ENCODE peak calls at places on chromosomes 5 and 9, in six cellular contexts. V, S, C, E, R and H are unnamed samples.

GRCh38 chr5:68149189-68149588 is 66.4 kb upstream of the PIK3R1 start:
- DNase-seq in E (no peak), C (no peak), S (peak), V (peak), R (no peak), H (peak)

GRCh38 chr9:137083418-137084004 is 3.3 kb upstream of the MAN1B1 start:
- DNase-seq in C (peak), S (no peak), V (peak), R (peak), E (no peak), H (peak)

GRCh38 chr5:60604771-60605170 is 95.2 kb downstream of the DEPDC1B start:
- DNase-seq in V (peak), S (no peak), C (no peak), E (no peak), R (no peak), H (no peak)

GRCh38 chr9:5892456-5893133 is 1.9 kb downstream of the MLANA start:
- DNase-seq in S (no peak), C (no peak), R (no peak), V (no peak), E (no peak), H (no peak)

GRCh38 chr5:120098902-120099301 is 365.2 kb upstream of the PRR16 start:
- DNase-seq in E (no peak), R (no peak), V (no peak), C (no peak), S (no peak), H (no peak)

GRCh38 chr5:176183321-176184074 is 54.7 kb upstream of the SIMC1 start:
- DNase-seq in S (no peak), C (peak), R (no peak), E (no peak), V (no peak), H (no peak)

GRCh38 chr5:56060276-56061110 is 65.7 kb upstream of the IL6ST start:
- DNase-seq in S (peak), V (peak), E (no peak), C (no peak), R (no peak), H (peak)

GRCh38 chr5:56270568-56271392 is 37.6 kb upstream of the ANKRD55 start:
- DNase-seq in S (peak), E (peak), V (peak), R (peak), C (peak), H (peak)

GRCh38 chr5:140114341-140115185 is 654 bp downstream of the PURA start:
- DNase-seq in C (peak), V (peak), S (peak), R (peak), E (peak), H (peak)

GRCh38 chr5:92749943-92750342 is 831.1 kb downstream of the NR2F1-AS1 start:
- DNase-seq in R (no peak), E (no peak), V (peak), S (no peak), C (no peak), H (no peak)

GRCh38 chr5:177495243-177496060 is 2.0 kb downstream of the PDLIM7 start:
- DNase-seq in R (peak), C (peak), E (peak), S (no peak), V (peak), H (peak)

GRCh38 chr5:82624018-82624417 is 345.9 kb upstream of the RPS23 start:
- DNase-seq in V (no peak), E (no peak), C (no peak), R (no peak), S (no peak), H (no peak)

GRCh38 chr9:134204991-134205578 is 40.7 kb upstream of the RNU6ATAC start:
- DNase-seq in V (peak), E (no peak), R (no peak), C (no peak), S (no peak), H (no peak)

GRCh38 chr5:67404261-67405100 is 207.9 kb upstream of the CD180 start:
- DNase-seq in S (no peak), R (no peak), E (no peak), V (peak), C (no peak), H (no peak)

GRCh38 chr5:96614110-96614691 is 48.0 kb upstream of the CAST start:
- DNase-seq in S (peak), C (peak), V (peak), R (peak), E (peak), H (peak)

GRCh38 chr5:62184444-62184843 is 121.6 kb upstream of the KIF2A start:
- DNase-seq in V (no peak), R (no peak), S (no peak), C (no peak), E (no peak), H (no peak)

GRCh38 chr9:131810351-131811170 is 70.7 kb upstream of the RAPGEF1 start:
- DNase-seq in V (no peak), E (peak), R (no peak), S (no peak), C (no peak), H (no peak)

GRCh38 chr9:97293207-97293721 is 14.2 kb upstream of the CCDC180 start:
- DNase-seq in S (no peak), C (no peak), V (peak), R (no peak), E (no peak), H (no peak)

GRCh38 chr9:133787749-133788015 is 49.5 kb upstream of the SARDH start:
- DNase-seq in E (peak), V (peak), S (no peak), R (peak), C (no peak), H (peak)

GRCh38 chr5:80368666-80369270 is 39.1 kb upstream of the ZFYVE16 start:
- DNase-seq in R (no peak), C (no peak), E (no peak), S (no peak), V (no peak), H (no peak)

GRCh38 chr9:121786998-121787422 is 135.6 kb downstream of the DAB2IP start:
- DNase-seq in R (peak), S (no peak), V (no peak), E (no peak), C (no peak), H (no peak)

GRCh38 chr5:181242031-181242451 is 1.7 kb downstream of the RACK1 start:
- DNase-seq in R (no peak), E (no peak), V (no peak), S (no peak), C (no peak), H (no peak)

GRCh38 chr9:304519-305185 is 90.0 kb downstream of the DOCK8 start:
- DNase-seq in S (no peak), V (no peak), E (no peak), R (no peak), C (no peak), H (no peak)

GRCh38 chr5:139650689-139651501 is 2.7 kb downstream of the CXXC5 start:
- DNase-seq in R (peak), V (no peak), S (no peak), C (peak), E (no peak), H (peak)

GRCh38 chr5:172622091-172623046 is 18.7 kb upstream of the NEURL1B start:
- DNase-seq in C (no peak), V (no peak), R (no peak), E (no peak), S (no peak), H (no peak)

GRCh38 chr5:72427016-72427415 is 80.2 kb downstream of the ZNF366 start:
- DNase-seq in R (no peak), V (no peak), S (no peak), E (no peak), C (no peak), H (no peak)

GRCh38 chr5:163306421-163306820 is 131.0 kb upstream of the CCNG1 start:
- DNase-seq in R (no peak), S (peak), V (peak), C (no peak), E (peak), H (peak)

GRCh38 chr5:116736671-116737070 is 162.0 kb upstream of the SEMA6A start:
- DNase-seq in R (no peak), C (no peak), V (no peak), S (no peak), E (no peak), H (no peak)

DNA sequence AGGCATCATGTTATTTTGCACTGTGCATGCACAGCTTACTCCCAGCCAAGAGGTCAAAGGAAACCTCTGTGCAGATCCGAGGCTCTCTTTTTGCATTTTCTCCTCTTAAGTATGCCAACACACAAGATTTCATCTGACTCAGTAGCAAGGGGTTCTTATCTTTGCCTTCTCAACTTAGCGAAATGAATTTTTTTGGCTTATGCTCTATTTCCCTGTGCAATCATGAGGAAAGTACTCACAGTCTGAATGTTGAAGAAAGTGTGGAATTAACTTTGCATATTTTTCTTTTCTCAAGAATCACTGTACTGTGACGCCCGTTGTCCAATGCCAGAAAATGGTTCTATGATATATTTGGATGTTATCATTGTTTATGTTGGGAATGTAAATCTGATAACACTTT is 173.5 kb upstream of the FBXL7 start:
- DNase-seq in S (no peak), E (no peak), R (no peak), V (no peak), C (no peak), H (no peak)
- H3K4me3 ChIP-seq in S (no peak), E (no peak), R (no peak), V (no peak), C (no peak), H (no peak)

DNA sequence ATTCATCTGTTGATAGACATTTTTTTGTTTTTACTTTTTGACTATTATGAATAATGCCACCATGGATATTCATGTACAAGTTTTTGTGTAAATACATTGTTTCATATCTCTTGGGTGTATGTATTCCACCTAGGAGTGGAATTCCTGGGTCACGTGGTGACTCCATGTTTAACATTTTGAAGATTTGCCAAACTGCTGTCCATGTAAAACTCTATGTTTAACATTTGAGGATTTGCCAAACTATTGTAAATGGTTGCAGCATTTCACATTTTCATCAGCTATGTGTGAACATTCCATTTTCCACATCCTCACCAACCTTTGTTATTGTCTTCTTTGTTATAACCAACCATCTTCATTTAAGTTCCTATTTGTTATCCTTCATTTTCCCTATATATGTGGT is 12.2 kb downstream of the TMEFF1 start:
- DNase-seq in R (no peak), S (no peak), V (no peak), C (no peak), E (no peak), H (no peak)
- TF ChIP-seq CTCF in R (no peak), S (no peak), V (no peak), C (no peak), E (no peak), H (no peak)

GRCh38 chr9:101397746-101398334 is 578 bp downstream of the MRPL50 start:
- DNase-seq in E (no peak), S (no peak), R (no peak), V (no peak), C (no peak), H (peak)

GRCh38 chr9:101400120-101400519 is 1.5 kb downstream of the ZNF189 start:
- DNase-seq in R (no peak), E (no peak), V (peak), S (no peak), C (no peak), H (no peak)

GRCh38 chr9:101398930-101399640 is 434 bp downstream of the ZNF189 start:
- DNase-seq in C (no peak), E (peak), V (no peak), R (peak), S (peak), H (peak)

GRCh38 chr9:101398335-101398929 is at the start of the genes MRPL50 and ZNF189:
- DNase-seq in C (peak), V (peak), R (peak), S (peak), E (peak), H (peak)

GRCh38 chr9:101399641-101399965 is 952 bp downstream of the ZNF189 start:
- DNase-seq in S (peak), R (no peak), C (no peak), E (peak), V (no peak), H (peak)
- H3K4me3 ChIP-seq in S (peak), R (peak), C (peak), E (peak), V (peak), H (peak)

GRCh38 chr5:1506242-1507015 is 17.3 kb downstream of the LPCAT1 start:
- DNase-seq in R (no peak), S (no peak), V (no peak), C (no peak), E (no peak), H (no peak)
- TF ChIP-seq CTCF in R (no peak), S (no peak), V (no peak), C (no peak), E (no peak), H (no peak)

GRCh38 chr9:91162784-91163440 is 198.8 kb downstream of the AUH start:
- DNase-seq in R (peak), S (peak), V (peak), C (peak), E (peak), H (peak)

GRCh38 chr9:91164724-91165520 is 196.8 kb downstream of the AUH start:
- DNase-seq in R (peak), V (peak), C (peak), E (no peak), S (peak), H (peak)

GRCh38 chr9:91163441-91163772 is 198.3 kb downstream of the AUH start:
- DNase-seq in S (no peak), R (no peak), V (no peak), E (no peak), C (no peak), H (no peak)

GRCh38 chr9:91162311-91162710 is 199.4 kb downstream of the AUH start:
- DNase-seq in S (no peak), E (no peak), V (no peak), C (peak), R (no peak), H (no peak)

DNA sequence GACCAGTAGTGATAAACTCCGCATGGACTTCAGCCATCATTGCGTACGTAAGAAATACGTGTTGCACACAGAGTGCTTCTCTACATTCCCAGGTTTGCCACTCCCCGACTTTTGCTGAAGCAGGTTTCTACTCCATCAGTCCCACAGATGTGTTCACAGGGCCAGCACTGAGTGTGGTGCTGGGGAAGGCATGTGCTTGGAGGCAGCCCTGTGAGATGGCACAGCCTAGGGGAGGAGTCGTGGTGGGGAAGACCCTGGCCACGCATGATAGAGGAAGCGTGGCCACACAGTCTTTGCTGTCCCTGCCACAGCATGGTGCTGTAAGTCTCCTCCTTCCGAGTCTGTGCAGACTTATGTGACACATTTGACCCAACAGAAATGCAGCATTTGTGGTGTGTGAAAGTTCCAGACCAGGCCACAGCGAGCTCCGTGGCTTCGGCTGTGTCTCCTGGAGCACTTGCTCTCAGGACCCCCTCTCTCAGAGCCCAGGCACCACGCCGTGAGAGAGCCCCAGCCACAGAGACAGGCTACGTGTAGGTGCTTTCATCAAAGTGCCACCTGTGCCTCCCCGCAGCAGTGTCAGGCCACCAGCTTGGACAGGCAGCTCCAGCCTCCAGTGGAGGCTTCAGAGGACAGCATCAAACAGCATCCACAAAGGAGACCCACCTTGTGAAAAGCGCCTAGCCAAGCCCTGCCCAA is 197.8 kb downstream of the AUH start:
- DNase-seq in S (peak), C (peak), E (peak), R (no peak), V (no peak), H (no peak)
- H3K4me3 ChIP-seq in S (peak), C (no peak), E (no peak), R (no peak), V (no peak), H (no peak)

GRCh38 chr9:128987800-128988199 is 40.3 kb downstream of the NUP188 start:
- DNase-seq in E (no peak), S (no peak), C (no peak), R (no peak), V (peak), H (no peak)

GRCh38 chr9:128995791-128996190 is 32.3 kb downstream of the SH3GLB2 start:
- DNase-seq in C (no peak), V (peak), S (no peak), E (no peak), R (no peak), H (no peak)

GRCh38 chr9:128998462-128998861 is 29.7 kb downstream of the SH3GLB2 start:
- DNase-seq in S (no peak), E (no peak), V (no peak), R (no peak), C (no peak), H (no peak)

GRCh38 chr9:128992995-128993394 is 35.1 kb downstream of the SH3GLB2 start:
- DNase-seq in C (no peak), E (peak), S (no peak), R (peak), V (peak), H (no peak)
- TF ChIP-seq CTCF in C (no peak), E (peak), S (peak), R (peak), V (peak), H (no peak)